ENCODE peak calls at places on chromosomes 11 and 22, in eight cellular contexts. Q is GM23248; S is mesendoderm; P is iPS DF 6.9; V is IMR-90; G is mammary epithelial cell; I is CD4-positive, CD25-positive, alpha-beta regulatory T cell; H is cardiac muscle cell. B is an unnamed sample.

GRCh38 chr11:36890280-36890679 is 292.2 kb upstream of the RAG2 start:
- DNase-seq in Q (no peak), S (no peak), P (no peak), V (no peak), G (no peak), I (no peak), H (no peak), B (no peak)

GRCh38 chr11:117774553-117774952 is 22.5 kb downstream of the DSCAML1 start:
- DNase-seq in Q (no peak), S (no peak), P (no peak), V (no peak), G (no peak), I (no peak), H (no peak), B (no peak)

GRCh38 chr11:63510360-63511130 is 4.7 kb downstream of the LGALS12 start:
- DNase-seq in Q (peak; percentile 29), S (no peak), P (no peak), V (no peak), G (no peak), I (no peak), H (no peak), B (no peak)

GRCh38 chr11:86570020-86570419 is 102.4 kb downstream of the ME3 start:
- DNase-seq in Q (no peak), S (no peak), P (no peak), V (peak; percentile 51), G (no peak), I (no peak), H (peak; percentile 14), B (peak; percentile 68)

GRCh38 chr11:107494036-107494435 is 36.4 kb upstream of the CWF19L2 start:
- DNase-seq in Q (no peak), S (no peak), P (no peak), V (no peak), G (no peak), I (no peak), H (no peak), B (no peak)

GRCh38 chr11:1222491-1223345 is at the start of gene MUC5B:
- DNase-seq in Q (no peak), S (no peak), P (no peak), V (no peak), G (no peak), I (no peak), H (no peak), B (no peak)

GRCh38 chr22:49702068-49702397 is 125.6 kb downstream of the BRD1 start:
- DNase-seq in Q (no peak), S (no peak), P (no peak), V (no peak), G (no peak), I (no peak), H (no peak), B (no peak)

GRCh38 chr11:91433284-91434010 is 791.2 kb upstream of the FAT3 start:
- DNase-seq in Q (no peak), S (no peak), P (no peak), V (peak; percentile 30), G (no peak), I (no peak), H (no peak), B (no peak)

GRCh38 chr11:15278129-15278528 is 163.4 kb downstream of the INSC start:
- DNase-seq in Q (peak; percentile 59), S (no peak), P (no peak), V (peak; percentile 29), G (no peak), I (no peak), H (no peak), B (peak; percentile 73)

GRCh38 chr11:91730620-91731019 is 494.0 kb upstream of the FAT3 start:
- DNase-seq in Q (no peak), S (peak; percentile 69), P (no peak), V (no peak), G (no peak), I (no peak), H (no peak), B (no peak)

GRCh38 chr11:134516529-134516928 is 104.5 kb upstream of the B3GAT1 start:
- DNase-seq in Q (no peak), S (no peak), P (no peak), V (no peak), G (no peak), I (no peak), H (no peak), B (no peak)

GRCh38 chr22:17303840-17304779 is 65.2 kb upstream of the CECR2 start:
- DNase-seq in Q (no peak), S (no peak), P (no peak), V (no peak), G (no peak), I (peak; percentile 38), H (no peak), B (no peak)

GRCh38 chr11:134346101-134346975 is 14.6 kb downstream of the GLB1L2 start:
- DNase-seq in Q (no peak), S (no peak), P (no peak), V (no peak), G (no peak), I (no peak), H (no peak), B (no peak)

GRCh38 chr11:86484164-86484794 is 109.6 kb downstream of the CCDC81 start:
- DNase-seq in Q (peak; percentile 96), S (no peak), P (no peak), V (peak; percentile 100), G (peak; percentile 82), I (no peak), H (no peak), B (peak; percentile 83)

GRCh38 chr11:38460901-38461300 is 1862.9 kb upstream of the RAG2 start:
- DNase-seq in Q (no peak), S (no peak), P (no peak), V (peak; percentile 41), G (peak; percentile 60), I (no peak), H (no peak), B (peak; percentile 98)

GRCh38 chr11:117688255-117688797 is 108.7 kb downstream of the DSCAML1 start:
- DNase-seq in Q (no peak), S (no peak), P (no peak), V (no peak), G (no peak), I (no peak), H (no peak), B (no peak)

GRCh38 chr11:10139656-10140055 is 154.4 kb downstream of the SBF2 start:
- DNase-seq in Q (peak; percentile 87), S (no peak), P (no peak), V (peak; percentile 68), G (peak; percentile 75), I (no peak), H (no peak), B (peak; percentile 58)

GRCh38 chr11:106986673-106987072 is 31.6 kb downstream of the GUCY1A2 start:
- DNase-seq in Q (peak; percentile 32), S (no peak), P (no peak), V (no peak), G (no peak), I (no peak), H (no peak), B (peak; percentile 58)

GRCh38 chr11:60316317-60316716 is 10.7 kb upstream of the MS4A6E start:
- DNase-seq in Q (no peak), S (no peak), P (no peak), V (no peak), G (no peak), I (no peak), H (no peak), B (no peak)

GRCh38 chr11:64605656-64606585 is 14.9 kb downstream of the SLC22A12 start:
- DNase-seq in Q (no peak), S (no peak), P (no peak), V (no peak), G (no peak), I (no peak), H (no peak), B (no peak)
- H3K4me1 ChIP-seq in Q (no peaks in the 10 kb centered on the region), S (no peaks in the 10 kb centered on the region), P (no peaks in the 10 kb centered on the region), V (no peaks in the 10 kb centered on the region), G (no peaks in the 10 kb centered on the region), I (no peaks in the 10 kb centered on the region), H (no peaks in the 10 kb centered on the region), B (no peaks in the 10 kb centered on the region)

DNA sequence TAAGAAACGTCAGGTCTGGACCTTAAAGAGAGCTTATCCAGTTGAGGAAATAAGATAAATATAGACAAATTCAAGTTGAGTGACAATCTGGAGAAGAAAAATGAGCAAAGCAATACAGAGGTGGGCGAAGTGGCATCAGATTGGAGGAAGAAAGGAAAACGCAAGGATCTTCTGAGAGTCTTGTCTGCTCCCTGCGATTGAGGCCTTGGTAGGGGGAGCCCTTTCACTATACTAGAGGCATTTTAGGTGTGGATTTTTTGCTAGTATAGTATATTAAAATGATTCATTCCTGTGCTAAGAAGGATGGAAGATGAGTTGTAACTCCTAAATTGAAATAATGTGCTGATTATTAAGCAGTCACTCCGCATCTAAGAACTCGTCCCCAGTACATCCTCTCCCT is 8.1 kb downstream of the NUP50 start:
- DNase-seq in Q (no peak), S (no peak), P (no peak), V (no peak), G (no peak), I (no peak), H (no peak), B (no peak)
- H3K27ac ChIP-seq in Q (no peak overlapping the region), S (no peak overlapping the region), P (no peak overlapping the region), V (no peak overlapping the region), G (no peak overlapping the region), I (peak overlapping the region; percentile 78), H (no peak overlapping the region), B (no peak overlapping the region)

GRCh38 chr22:40462195-40462988 is 92.0 kb downstream of the SGSM3 start:
- DNase-seq in Q (no peak), S (no peak), P (no peak), V (no peak), G (no peak), I (no peak), H (no peak), B (no peak)

GRCh38 chr22:40463727-40464126 is 93.3 kb downstream of the SGSM3 start:
- DNase-seq in Q (no peak), S (no peak), P (no peak), V (no peak), G (no peak), I (peak; percentile 23), H (no peak), B (no peak)

GRCh38 chr22:40466976-40467375 is 96.6 kb downstream of the SGSM3 start:
- DNase-seq in Q (no peak), S (no peak), P (no peak), V (no peak), G (no peak), I (no peak), H (no peak), B (no peak)

DNA sequence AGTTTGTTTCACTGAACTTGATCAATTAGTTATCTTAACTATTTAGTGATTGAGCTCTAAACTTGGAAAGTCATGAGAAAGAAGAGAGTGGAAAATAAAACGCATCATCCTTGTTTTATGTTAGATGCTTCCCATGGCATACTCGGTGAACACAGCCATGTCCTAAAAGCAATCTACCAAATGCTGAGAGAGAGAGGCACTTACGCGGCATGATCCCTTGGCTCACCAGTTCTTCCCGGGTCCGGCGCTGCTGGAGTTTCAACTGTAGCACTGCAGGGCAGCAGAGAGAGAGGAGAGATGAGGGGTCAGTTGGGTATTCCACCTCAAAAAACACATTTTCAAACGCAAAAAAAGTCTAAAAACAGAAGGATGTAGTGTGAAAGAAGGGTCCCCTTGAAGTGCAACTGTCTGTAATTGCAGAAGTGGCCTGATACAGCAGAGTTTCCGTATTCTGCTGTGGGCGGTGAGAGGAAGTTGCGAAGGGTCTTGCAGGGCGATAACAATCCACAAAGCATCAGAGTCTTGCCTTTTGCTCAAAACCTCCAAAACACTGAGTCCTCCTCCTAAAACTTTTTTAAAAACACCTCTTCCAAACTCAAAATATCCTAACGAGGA is 92.7 kb downstream of the SGSM3 start:
- DNase-seq in Q (no peak), S (no peak), P (no peak), V (no peak), G (no peak), I (peak; percentile 35), H (no peak), B (no peak)
- H3K4me1 ChIP-seq in Q (no peaks in the 10 kb centered on the region), S (peaks cover 3% of the 10 kb centered on the region), P (no peaks in the 10 kb centered on the region), V (no peaks in the 10 kb centered on the region), G (no peaks in the 10 kb centered on the region), I (peaks cover 59% of the 10 kb centered on the region), H (no peaks in the 10 kb centered on the region), B (no peaks in the 10 kb centered on the region)

GRCh38 chr22:46085831-46086576 is 64.3 kb upstream of the PPARA start:
- DNase-seq in Q (peak; percentile 90), S (no peak), P (no peak), V (no peak), G (peak; percentile 90), I (no peak), H (no peak), B (peak; percentile 82)
- H3K27ac ChIP-seq in Q (peak overlapping the region; percentile 99), S (no peak overlapping the region), P (no peak overlapping the region), V (peak overlapping the region; percentile 74), G (peak overlapping the region; percentile 94), I (no peak overlapping the region), H (no peak overlapping the region), B (peak overlapping the region; percentile 97)

B was measured in A673.